ENCODE peak calls at places on chromosome X, in seven cellular contexts. N is occipital lobe, B is spleen, Y is neuronal stem cell, O is foreskin fibroblast, M is GM10248, U is NCI-H524. P is an unnamed sample.

GRCh38 chrX:131895002-131895401 is 128.1 kb upstream of the STK26 start:
- DNase-seq in N (no peak), Y (no peak), U (no peak), O (peak; percentile 2), M (no peak), B (no peak), P (no peak)

GRCh38 chrX:17608898-17609297 is 128.4 kb upstream of the SCML1 start:
- DNase-seq in B (no peak), Y (no peak), O (no peak), N (no peak), M (no peak), U (no peak), P (no peak)

GRCh38 chrX:53135581-53135980 is 41.6 kb downstream of the KANTR start:
- DNase-seq in M (no peak), Y (no peak), N (no peak), U (no peak), B (no peak), O (no peak), P (no peak)

GRCh38 chrX:119155416-119156035 is 27.9 kb upstream of the KIAA1210 start:
- DNase-seq in B (no peak), Y (no peak), M (no peak), U (no peak), O (peak; percentile 23), N (no peak), P (no peak)

GRCh38 chrX:47854474-47854873 is 17.8 kb downstream of the ZNF81 start:
- DNase-seq in B (no peak), O (peak; percentile 19), U (peak; percentile 40), M (no peak), N (no peak), Y (no peak), P (no peak)

GRCh38 chrX:10025742-10026493 is 58.8 kb downstream of the CLDN34 start:
- DNase-seq in M (no peak), U (no peak), O (no peak), B (no peak), N (no peak), Y (no peak), P (no peak)

GRCh38 chrX:119398974-119399771 is at the start of gene SLC25A43:
- DNase-seq in B (peak; percentile 87), N (no peak), M (peak; percentile 82), U (peak; percentile 28), Y (no peak), O (no peak), P (peak; percentile 74)

GRCh38 chrX:139936259-139936658 is 3.4 kb upstream of the ATP11C start:
- DNase-seq in B (no peak), U (no peak), O (no peak), N (no peak), Y (no peak), M (no peak), P (no peak)

GRCh38 chrX:132401935-132402334 is 86.9 kb downstream of the MBNL3 start:
- DNase-seq in U (no peak), N (no peak), M (no peak), O (no peak), Y (no peak), B (no peak), P (no peak)

GRCh38 chrX:12971282-12972003 is 3.5 kb upstream of the TMSB4X start:
- DNase-seq in N (no peak), U (no peak), O (no peak), M (peak; percentile 14), B (peak; percentile 82), Y (no peak), P (no peak)

GRCh38 chrX:15855562-15856256 is 1.1 kb upstream of the AP1S2 start:
- DNase-seq in N (no peak), O (no peak), U (peak; percentile 46), B (no peak), M (no peak), Y (no peak), P (peak; percentile 25)

GRCh38 chrX:19682712-19683331 is 167.5 kb upstream of the MAP3K15 start:
- DNase-seq in M (peak; percentile 34), O (peak; percentile 85), U (no peak), Y (peak; percentile 3), B (peak; percentile 85), N (peak; percentile 45), P (peak; percentile 38)

GRCh38 chrX:68895339-68896250 is 66.8 kb downstream of the EFNB1 start:
- DNase-seq in Y (no peak), M (no peak), O (no peak), N (peak; percentile 53), U (no peak), B (peak; percentile 68), P (no peak)

GRCh38 chrX:9486786-9487185 is 21.9 kb downstream of the TBL1X start:
- DNase-seq in N (no peak), U (no peak), M (no peak), B (no peak), Y (no peak), O (no peak), P (no peak)

P was measured in GM06990.